ENCODE peak calls at places on chromosomes 5 and 9, in nine cellular contexts. A is NCI-H2081, B is GM03348, F is left ventricle myocardium inferior, P is ureter, K is fibroblast of the aortic adventitia, M is upper lobe of right lung, N is CMK, R is B cell. G is an unnamed sample.

GRCh38 chr5:58794875-58795274 is 212.0 kb downstream of the RAB3C start:
- DNase-seq in A (no peak), B (no peak), F (no peak), P (no peak), K (no peak), M (no peak), N (no peak), R (no peak), G (no peak)

GRCh38 chr9:90946981-90947380 is 145.4 kb downstream of the SYK start:
- DNase-seq in A (no peak), B (no peak), F (no peak), P (no peak), K (no peak), M (no peak), N (no peak), R (no peak), G (no peak)

GRCh38 chr5:176693477-176693851 is 46.2 kb downstream of the TSPAN17 start:
- DNase-seq in A (peak), B (no peak), F (no peak), P (no peak), K (no peak), M (peak), N (no peak), R (no peak), G (no peak)

GRCh38 chr5:126811515-126812198 is 34.7 kb downstream of the LMNB1 start:
- DNase-seq in A (no peak), B (peak), F (no peak), P (no peak), K (peak), M (no peak), N (no peak), R (no peak), G (no peak)

GRCh38 chr5:115842089-115842881 is 550 bp downstream of the AP3S1 start:
- DNase-seq in A (peak), B (peak), F (no peak), P (peak), K (no peak), M (no peak), N (peak), R (no peak), G (no peak)

GRCh38 chr5:6611561-6612256 is 21.1 kb downstream of the NSUN2 start:
- DNase-seq in A (peak), B (no peak), F (no peak), P (no peak), K (no peak), M (no peak), N (no peak), R (no peak), G (no peak)

GRCh38 chr9:70260007-70260443 is 1.2 kb downstream of the SMC5 start:
- DNase-seq in A (peak), B (no peak), F (no peak), P (no peak), K (no peak), M (no peak), N (no peak), R (no peak), G (no peak)

GRCh38 chr9:36029765-36030528 is 6.8 kb upstream of the RECK start:
- DNase-seq in A (no peak), B (peak), F (no peak), P (no peak), K (peak), M (no peak), N (no peak), R (no peak), G (no peak)

GRCh38 chr5:57117601-57118000 is 56.3 kb upstream of the GPBP1 start:
- DNase-seq in A (no peak), B (no peak), F (no peak), P (no peak), K (no peak), M (no peak), N (no peak), R (no peak), G (no peak)

G was measured in uterus.